ENCODE peak calls at places on chromosome 1, in six cellular contexts. W is AG04450; O is dorsolateral prefrontal cortex; Q is AG09309; B is activated CD8-positive, alpha-beta T cell treated with anti-CD3 and anti-CD28 coated beads for 36 hours; X is aorta. E is an unnamed sample.

GRCh38 chr1:28591708-28592313 is at the start of gene RAB42:
- DNase-seq in X (peak), W (no peak), Q (no peak), B (no peak), O (no peak), E (no peak)

GRCh38 chr1:21898326-21899155 is 38.6 kb downstream of the HSPG2 start:
- DNase-seq in X (peak), O (no peak), W (no peak), B (no peak), Q (no peak), E (no peak)

GRCh38 chr1:212293579-212293978 is 8.4 kb downstream of the PPP2R5A start:
- DNase-seq in B (no peak), O (no peak), Q (no peak), W (no peak), X (no peak), E (no peak)

GRCh38 chr1:22745675-22746585 is 35.3 kb downstream of the EPHB2 start:
- DNase-seq in O (no peak), B (no peak), Q (no peak), X (no peak), W (no peak), E (peak)

GRCh38 chr1:208531003-208531750 is 287.0 kb upstream of the PLXNA2 start:
- DNase-seq in X (no peak), B (no peak), O (no peak), Q (no peak), W (no peak), E (no peak)

GRCh38 chr1:163161841-163162240 is 40.9 kb downstream of the RGS5 start:
- DNase-seq in Q (no peak), B (no peak), X (no peak), W (no peak), O (no peak), E (no peak)

GRCh38 chr1:229434641-229435051 is 752 bp upstream of the ACTA1 start:
- DNase-seq in Q (no peak), O (no peak), X (no peak), W (no peak), B (no peak), E (no peak)

GRCh38 chr1:54782156-54782555 is 17.8 kb upstream of the PARS2 start:
- DNase-seq in W (no peak), B (no peak), X (no peak), Q (no peak), O (no peak), E (no peak)

GRCh38 chr1:32806910-32807523 is 10.1 kb downstream of the YARS1 start:
- DNase-seq in W (no peak), X (no peak), O (no peak), B (no peak), Q (no peak), E (no peak)